ENCODE peak calls at places on chromosomes 5 and 9, in five cellular contexts. V is GM12865, F is mesothelial cell of epicardium, I is endodermal cell, C is fibroblast of mammary gland. X is an unnamed sample.

GRCh38 chr5:89844548-89844947 is 565.0 kb downstream of the CETN3 start:
- DNase-seq in V (peak; percentile 41), F (no peak), I (peak; percentile 78), C (no peak), X (no peak)

GRCh38 chr5:30103056-30104020 is 1090.1 kb upstream of the CDH6 start:
- DNase-seq in V (no peak), F (no peak), I (no peak), C (no peak), X (no peak)

GRCh38 chr9:95171001-95171400 is 146.5 kb downstream of the FANCC start:
- DNase-seq in V (peak; percentile 52), F (no peak), I (no peak), C (peak; percentile 45), X (no peak)

GRCh38 chr5:163565492-163565891 is 60.1 kb downstream of the MAT2B start:
- DNase-seq in V (no peak), F (no peak), I (peak; percentile 78), C (no peak), X (no peak)

GRCh38 chr9:120914953-120915352 is 11.6 kb downstream of the TRAF1 start:
- DNase-seq in V (no peak), F (no peak), I (no peak), C (peak; percentile 76), X (no peak)

GRCh38 chr9:25677301-25678146 is 720 bp downstream of the TUSC1 start:
- DNase-seq in V (no peak), F (no peak), I (peak; percentile 84), C (peak; percentile 74), X (no peak)

GRCh38 chr5:96703384-96703910 is 41.3 kb downstream of the CAST start:
- DNase-seq in V (peak; percentile 78), F (no peak), I (no peak), C (peak; percentile 29), X (no peak)

GRCh38 chr5:146301666-146302065 is 37.0 kb upstream of the POU4F3 start:
- DNase-seq in V (no peak), F (no peak), I (no peak), C (peak; percentile 2), X (no peak)

GRCh38 chr9:114413909-114414308 is 26.1 kb upstream of the AKNA start:
- DNase-seq in V (no peak), F (no peak), I (no peak), C (peak; percentile 50), X (no peak)

GRCh38 chr5:65105301-65105700 is 336.6 kb downstream of the CWC27 start:
- DNase-seq in V (peak; percentile 57), F (no peak), I (no peak), C (no peak), X (no peak)

GRCh38 chr5:57172466-57172961 is 1.3 kb upstream of the GPBP1 start:
- DNase-seq in V (peak; percentile 42), F (no peak), I (peak; percentile 51), C (no peak), X (no peak)

GRCh38 chr9:94801685-94802084 is 75.2 kb downstream of the AOPEP start:
- DNase-seq in V (no peak), F (no peak), I (no peak), C (peak; percentile 81), X (peak; percentile 84)

GRCh38 chr5:114789773-114790402 is 379.8 kb downstream of the TRIM36 start:
- DNase-seq in V (peak; percentile 37), F (no peak), I (no peak), C (peak; percentile 32), X (no peak)

GRCh38 chr5:93598141-93598996 is 15.3 kb downstream of the NR2F1 start:
- DNase-seq in V (no peak), F (peak; percentile 36), I (no peak), C (no peak), X (no peak)

GRCh38 chr9:27293046-27293445 is 3.9 kb downstream of the EQTN start:
- DNase-seq in V (no peak), F (no peak), I (no peak), C (peak; percentile 65), X (no peak)

GRCh38 chr9:76835571-76836283 is 70.2 kb downstream of the PRUNE2 start:
- DNase-seq in V (no peak), F (no peak), I (no peak), C (peak; percentile 97), X (no peak)

GRCh38 chr5:125987677-125988255 is 435.4 kb upstream of the GRAMD2B start:
- DNase-seq in V (no peak), F (no peak), I (peak; percentile 61), C (no peak), X (no peak)

GRCh38 chr5:138339086-138339456 is 1.0 kb downstream of the FAM53C start:
- DNase-seq in V (no peak), F (no peak), I (peak; percentile 71), C (peak; percentile 25), X (no peak)

GRCh38 chr5:175457466-175457865 is 13.5 kb upstream of the DRD1 start:
- DNase-seq in V (peak; percentile 70), F (no peak), I (no peak), C (no peak), X (no peak)

GRCh38 chr5:94807985-94808384 is 189.5 kb downstream of the SLF1 start:
- DNase-seq in V (no peak), F (no peak), I (no peak), C (no peak), X (no peak)

GRCh38 chr5:90056911-90057705 is 352.4 kb downstream of the CETN3 start:
- DNase-seq in V (no peak), F (no peak), I (peak; percentile 72), C (no peak), X (no peak)

GRCh38 chr5:71740015-71740753 is 21.1 kb downstream of the CARTPT start:
- DNase-seq in V (peak; percentile 81), F (no peak), I (no peak), C (no peak), X (no peak)

GRCh38 chr9:84947412-84947972 is 278.0 kb downstream of the NTRK2 start:
- DNase-seq in V (no peak), F (no peak), I (no peak), C (no peak), X (no peak)

GRCh38 chr5:159650803-159651202 is 265.5 kb upstream of the ADRA1B start:
- DNase-seq in V (no peak), F (no peak), I (no peak), C (no peak), X (no peak)

GRCh38 chr5:130237721-130238120 is 333.5 kb downstream of the CHSY3 start:
- DNase-seq in V (no peak), F (no peak), I (no peak), C (no peak), X (no peak)

GRCh38 chr5:130243641-130244040 is 339.4 kb downstream of the CHSY3 start:
- DNase-seq in V (no peak), F (no peak), I (peak; percentile 65), C (no peak), X (no peak)
- TF ChIP-seq CTCF in V (no peak), F (no peak), I (peak; percentile 64), C (no peak), X (no peak)

DNA sequence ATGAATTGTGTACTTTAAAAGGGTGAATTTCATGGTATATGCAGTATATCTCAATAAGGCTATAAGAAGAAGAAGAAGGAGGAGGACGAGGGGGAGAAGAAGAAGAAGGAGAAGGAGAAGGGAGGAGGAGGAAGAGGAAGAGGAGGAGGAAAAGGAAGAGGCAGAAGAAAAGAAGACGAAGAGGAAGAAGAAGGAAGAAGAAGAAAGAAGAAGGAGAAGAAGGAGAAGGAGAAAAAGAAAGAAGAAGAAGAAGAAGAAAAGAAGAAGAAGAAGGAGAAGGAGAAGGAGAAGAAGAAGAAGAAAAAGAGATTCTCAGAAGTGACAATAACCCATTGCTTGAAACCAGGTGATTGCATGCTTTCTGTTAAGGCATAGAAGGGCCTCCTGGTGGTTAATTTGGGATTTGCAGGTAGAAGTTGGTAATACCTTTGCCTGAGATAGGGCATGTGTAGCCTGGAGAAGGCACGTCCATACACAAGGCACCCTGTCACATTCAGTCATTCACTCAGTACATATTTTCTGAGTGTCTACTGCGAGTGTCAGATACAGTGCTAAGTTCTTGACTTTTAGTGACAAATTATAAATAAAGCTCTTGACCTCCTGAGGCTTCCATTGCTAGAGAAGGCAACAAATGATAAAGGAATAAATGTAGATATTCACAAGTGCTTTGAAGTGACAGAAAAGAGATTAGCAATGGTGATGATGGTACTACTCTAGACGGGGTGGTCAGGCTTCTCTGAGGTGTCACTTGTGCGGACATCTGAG is 231.3 kb downstream of the NPR3 start:
- DNase-seq in V (peak; percentile 66), F (no peak), I (peak; percentile 74), C (peak; percentile 41), X (no peak)
- TF ChIP-seq CTCF in V (peak; percentile 56), F (peak; percentile 51), I (peak; percentile 82), C (peak; percentile 55), X (peak; percentile 53)

DNA sequence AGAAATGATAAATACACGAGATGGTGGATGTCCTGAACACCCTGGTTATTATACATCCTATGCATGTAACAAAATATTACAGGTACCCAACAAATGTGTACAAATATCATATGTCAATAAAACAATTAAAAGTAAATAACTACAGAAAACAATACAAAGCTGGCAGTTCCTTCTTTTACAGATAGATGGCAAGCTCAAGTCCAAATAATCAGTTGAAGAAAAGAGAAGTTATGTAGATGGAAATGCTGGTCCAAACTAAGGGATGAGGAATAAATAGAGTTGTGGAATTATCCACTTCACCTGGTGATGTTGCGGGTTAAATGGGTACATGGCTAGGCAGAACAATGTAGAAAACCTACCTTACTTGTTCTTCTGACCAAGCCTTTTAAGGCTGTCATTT is 79.4 kb downstream of the PALM2AKAP2 start:
- DNase-seq in V (no peak), F (no peak), I (no peak), C (no peak), X (no peak)
- TF ChIP-seq CTCF in V (peak; percentile 12), F (peak; percentile 30), I (peak; percentile 64), C (peak; percentile 51), X (peak; percentile 42)

GRCh38 chr9:14746655-14747054 is 24.1 kb upstream of the CER1 start:
- DNase-seq in V (no peak), F (no peak), I (no peak), C (no peak), X (no peak)
- TF ChIP-seq CTCF in V (no peak), F (no peak), I (no peak), C (no peak), X (no peak)

DNA sequence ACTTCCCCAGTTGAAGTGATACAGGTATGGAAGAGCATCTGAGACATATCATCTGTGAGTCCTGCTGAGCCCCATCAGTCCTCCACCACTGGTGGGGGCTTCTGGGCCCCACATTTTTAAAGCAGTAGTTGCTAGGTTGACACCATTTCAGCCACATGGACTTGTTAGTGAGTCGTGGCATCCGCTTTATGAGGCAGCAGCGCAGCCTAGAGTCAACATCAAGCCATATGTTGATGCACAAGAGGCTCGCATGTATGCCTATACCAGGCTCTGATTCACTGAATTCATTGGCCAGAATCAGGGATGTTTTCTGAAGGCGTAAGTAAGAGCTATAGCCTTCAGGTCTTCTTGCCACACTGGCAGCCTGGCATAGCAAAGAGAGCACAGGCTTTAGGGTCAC is 26.8 kb downstream of the ZNF346 start:
- DNase-seq in V (no peak), F (no peak), I (no peak), C (no peak), X (no peak)
- TF ChIP-seq CTCF in V (no peak), F (no peak), I (no peak), C (no peak), X (no peak)

DNA sequence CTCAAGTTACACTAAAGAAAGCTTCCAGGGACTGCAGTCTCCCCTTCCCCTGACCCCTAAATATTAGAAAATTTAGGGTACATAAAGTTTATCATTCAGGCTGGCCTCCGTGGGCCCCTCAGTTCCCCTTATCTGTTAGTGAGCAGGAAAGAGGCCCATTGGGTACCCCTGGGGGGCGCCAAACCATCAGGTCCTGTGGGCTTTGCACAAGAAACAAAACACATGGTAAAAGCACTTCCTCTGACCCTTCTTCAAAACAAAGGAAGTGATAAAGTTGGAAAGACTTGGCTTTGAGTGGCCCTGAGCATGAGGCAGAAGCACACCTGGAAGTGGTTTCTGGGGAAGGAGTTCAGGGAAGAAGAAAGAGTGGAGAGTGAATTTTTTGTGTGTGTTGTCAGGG is 213.0 kb downstream of the SMARCA2 start:
- DNase-seq in V (peak; percentile 41), F (no peak), I (peak; percentile 82), C (peak; percentile 23), X (no peak)
- TF ChIP-seq CTCF in V (peak; percentile 31), F (no peak), I (peak; percentile 71), C (peak; percentile 30), X (peak; percentile 47)